ENCODE peak calls at places on chromosomes 2 and 18, in six cellular contexts. A is activated T-cell treated with anti-CD3 and anti-CD28 coated beads for 48 hours; Z is EL; B is stimulated activated CD8-positive, alpha-beta memory T cell treated with anti-CD3 and anti-CD28 coated beads, Interleukin-12 subunit alpha, Interleukin-12 subunit beta, amount 100 ng/mL, for 1 hour; Q is heart left ventricle; E is NCI-H1092 treated with DMSO at 0.1 percent for 48 hours. V is an unnamed sample.

GRCh38 chr2:676647-677055 is 555 bp downstream of the TMEM18 start:
- DNase-seq in A (peak), Z (peak), B (no peak), Q (peak), E (peak), V (peak)

GRCh38 chr2:88350641-88351601 is 101.6 kb downstream of the FOXI3 start:
- DNase-seq in A (peak), Z (peak), B (peak), Q (peak), E (no peak), V (peak)

GRCh38 chr2:217396165-217396564 is 536.3 kb upstream of the TNP1 start:
- DNase-seq in A (no peak), Z (peak), B (no peak), Q (no peak), E (no peak), V (peak)

GRCh38 chr18:3345885-3346284 is 84.0 kb downstream of the MYL12B start:
- DNase-seq in A (no peak), Z (no peak), B (no peak), Q (no peak), E (no peak), V (no peak)

GRCh38 chr18:11078491-11078890 is 70.9 kb downstream of the PIEZO2 start:
- DNase-seq in A (no peak), Z (no peak), B (no peak), Q (no peak), E (no peak), V (no peak)

GRCh38 chr2:439077-439476 is 151.2 kb upstream of the ALKAL2 start:
- DNase-seq in A (no peak), Z (no peak), B (no peak), Q (no peak), E (no peak), V (no peak)

GRCh38 chr2:236170678-236171212 is 2.6 kb upstream of the GBX2 start:
- DNase-seq in A (no peak), Z (no peak), B (no peak), Q (no peak), E (no peak), V (no peak)

GRCh38 chr2:160140001-160140400 is 60.1 kb downstream of the ITGB6 start:
- DNase-seq in A (no peak), Z (peak), B (no peak), Q (no peak), E (no peak), V (no peak)

GRCh38 chr2:19944205-19944845 is 42.5 kb upstream of the TTC32 start:
- DNase-seq in A (no peak), Z (no peak), B (no peak), Q (no peak), E (no peak), V (no peak)

GRCh38 chr18:35110554-35111058 is 69.4 kb downstream of the MAPRE2 start:
- DNase-seq in A (no peak), Z (no peak), B (no peak), Q (no peak), E (no peak), V (no peak)

GRCh38 chr2:38330754-38331153 is 46.3 kb downstream of the ATL2 start:
- DNase-seq in A (no peak), Z (no peak), B (no peak), Q (no peak), E (no peak), V (no peak)

GRCh38 chr2:190357596-190357995 is 14.2 kb downstream of the INPP1 start:
- DNase-seq in A (no peak), Z (no peak), B (no peak), Q (no peak), E (no peak), V (no peak)

GRCh38 chr2:151976945-151977353 is 121.9 kb downstream of the CACNB4 start:
- DNase-seq in A (peak), Z (no peak), B (no peak), Q (no peak), E (no peak), V (no peak)

GRCh38 chr18:76932026-76932819 is 109.9 kb downstream of the ZNF236 start:
- DNase-seq in A (no peak), Z (no peak), B (no peak), Q (peak), E (no peak), V (no peak)

GRCh38 chr2:190533968-190534309 is 583 bp downstream of the NEMP2 start:
- DNase-seq in A (peak), Z (no peak), B (peak), Q (no peak), E (no peak), V (no peak)

GRCh38 chr2:111118455-111119003 is 2.2 kb upstream of the BCL2L11 start:
- DNase-seq in A (no peak), Z (no peak), B (no peak), Q (no peak), E (no peak), V (no peak)

GRCh38 chr2:227871375-227871788 is at the start of gene DAW1:
- DNase-seq in A (peak), Z (peak), B (peak), Q (no peak), E (no peak), V (no peak)

GRCh38 chr2:144140896-144141295 is 379.0 kb downstream of the ZEB2 start:
- DNase-seq in A (no peak), Z (no peak), B (no peak), Q (no peak), E (no peak), V (no peak)

GRCh38 chr2:11944311-11944710 is 197.9 kb downstream of the LPIN1 start:
- DNase-seq in A (no peak), Z (no peak), B (no peak), Q (no peak), E (no peak), V (no peak)

GRCh38 chr18:49303376-49303775 is 157.1 kb downstream of the DYM start:
- DNase-seq in A (no peak), Z (no peak), B (no peak), Q (no peak), E (no peak), V (no peak)

GRCh38 chr18:58350526-58350925 is 278.4 kb downstream of the ALPK2 start:
- DNase-seq in A (no peak), Z (no peak), B (no peak), Q (no peak), E (no peak), V (no peak)

GRCh38 chr18:13653746-13654455 is 72.5 kb downstream of the FAM210A start:
- DNase-seq in A (no peak), Z (no peak), B (no peak), Q (no peak), E (no peak), V (no peak)

GRCh38 chr2:220103596-220103995 is 476.2 kb downstream of the SLC4A3 start:
- DNase-seq in A (no peak), Z (no peak), B (no peak), Q (no peak), E (no peak), V (no peak)

GRCh38 chr18:80009661-80010550 is 21.5 kb upstream of the TXNL4A start:
- DNase-seq in A (no peak), Z (peak), B (no peak), Q (peak), E (no peak), V (peak)

GRCh38 chr2:203579131-203579643 is 44.1 kb upstream of the RAPH1 start:
- DNase-seq in A (peak), Z (peak), B (no peak), Q (no peak), E (no peak), V (peak)